ENCODE peak calls at places on chromosomes 12 and 14, in eight cellular contexts. One of them, this sample, is unnamed.

GRCh38 chr12:132391326-132392041 is 62.1 kb upstream of the GALNT9 start:
- DNase-seq in T follicular helper cell: no peak
- DNase-seq in iPS-NIHi11: no peak
- DNase-seq in COR-L47: no peak
- DNase-seq in cardiac muscle cell: no peak
- DNase-seq in A549: no peak
- DNase-seq in hepatocyte: no peak
- DNase-seq in activated T-cell treated with anti-CD3 and anti-CD28 coated beads for 4 hours: no peak
- DNase-seq in this sample: no peak

GRCh38 chr14:72450473-72451044 is 443.3 kb downstream of the DPF3 start:
- DNase-seq in T follicular helper cell: no peak
- DNase-seq in iPS-NIHi11: no peak
- DNase-seq in COR-L47: no peak
- DNase-seq in cardiac muscle cell: no peak
- DNase-seq in A549: no peak
- DNase-seq in hepatocyte: no peak
- DNase-seq in activated T-cell treated with anti-CD3 and anti-CD28 coated beads for 4 hours: no peak
- DNase-seq in this sample: no peak

GRCh38 chr12:31900271-31900670 is 58.9 kb upstream of the RESF1 start:
- DNase-seq in T follicular helper cell: no peak
- DNase-seq in iPS-NIHi11: no peak
- DNase-seq in COR-L47: no peak
- DNase-seq in cardiac muscle cell: peak
- DNase-seq in A549: no peak
- DNase-seq in hepatocyte: no peak
- DNase-seq in activated T-cell treated with anti-CD3 and anti-CD28 coated beads for 4 hours: no peak
- DNase-seq in this sample: no peak

GRCh38 chr12:93879476-93880376 is 202.6 kb downstream of the CRADD start:
- DNase-seq in T follicular helper cell: no peak
- DNase-seq in iPS-NIHi11: no peak
- DNase-seq in COR-L47: no peak
- DNase-seq in cardiac muscle cell: no peak
- DNase-seq in A549: no peak
- DNase-seq in hepatocyte: no peak
- DNase-seq in activated T-cell treated with anti-CD3 and anti-CD28 coated beads for 4 hours: no peak
- DNase-seq in this sample: no peak

GRCh38 chr12:130952106-130952505 is 1.6 kb upstream of the ADGRD1 start:
- DNase-seq in T follicular helper cell: no peak
- DNase-seq in iPS-NIHi11: no peak
- DNase-seq in COR-L47: no peak
- DNase-seq in cardiac muscle cell: no peak
- DNase-seq in A549: no peak
- DNase-seq in hepatocyte: peak
- DNase-seq in activated T-cell treated with anti-CD3 and anti-CD28 coated beads for 4 hours: no peak
- DNase-seq in this sample: peak

GRCh38 chr12:42144174-42144423 is 575 bp downstream of the GXYLT1 start:
- DNase-seq in T follicular helper cell: no peak
- DNase-seq in iPS-NIHi11: no peak
- DNase-seq in COR-L47: peak
- DNase-seq in cardiac muscle cell: no peak
- DNase-seq in A549: no peak
- DNase-seq in hepatocyte: no peak
- DNase-seq in activated T-cell treated with anti-CD3 and anti-CD28 coated beads for 4 hours: no peak
- DNase-seq in this sample: no peak

GRCh38 chr12:77163068-77163810 is 97.9 kb upstream of the E2F7 start:
- DNase-seq in T follicular helper cell: no peak
- DNase-seq in iPS-NIHi11: no peak
- DNase-seq in COR-L47: peak
- DNase-seq in cardiac muscle cell: no peak
- DNase-seq in A549: no peak
- DNase-seq in hepatocyte: no peak
- DNase-seq in activated T-cell treated with anti-CD3 and anti-CD28 coated beads for 4 hours: no peak
- DNase-seq in this sample: no peak

GRCh38 chr14:68522510-68523325 is 270.1 kb downstream of the ZFP36L1 start:
- DNase-seq in T follicular helper cell: no peak
- DNase-seq in iPS-NIHi11: no peak
- DNase-seq in COR-L47: no peak
- DNase-seq in cardiac muscle cell: peak
- DNase-seq in A549: no peak
- DNase-seq in hepatocyte: no peak
- DNase-seq in activated T-cell treated with anti-CD3 and anti-CD28 coated beads for 4 hours: no peak
- DNase-seq in this sample: peak

GRCh38 chr12:7864751-7865150 is 8.0 kb downstream of the SLC2A14 start:
- DNase-seq in T follicular helper cell: no peak
- DNase-seq in iPS-NIHi11: no peak
- DNase-seq in COR-L47: no peak
- DNase-seq in cardiac muscle cell: no peak
- DNase-seq in A549: no peak
- DNase-seq in hepatocyte: no peak
- DNase-seq in activated T-cell treated with anti-CD3 and anti-CD28 coated beads for 4 hours: no peak
- DNase-seq in this sample: no peak

GRCh38 chr12:2375871-2376270 is 323.1 kb downstream of the CACNA1C start:
- DNase-seq in T follicular helper cell: no peak
- DNase-seq in iPS-NIHi11: no peak
- DNase-seq in COR-L47: no peak
- DNase-seq in cardiac muscle cell: no peak
- DNase-seq in A549: no peak
- DNase-seq in hepatocyte: no peak
- DNase-seq in activated T-cell treated with anti-CD3 and anti-CD28 coated beads for 4 hours: no peak
- DNase-seq in this sample: no peak

GRCh38 chr12:100141998-100142850 is 450 bp downstream of the BLTP3B start:
- DNase-seq in T follicular helper cell: peak
- DNase-seq in iPS-NIHi11: peak
- DNase-seq in COR-L47: peak
- DNase-seq in cardiac muscle cell: no peak
- DNase-seq in A549: no peak
- DNase-seq in hepatocyte: peak
- DNase-seq in activated T-cell treated with anti-CD3 and anti-CD28 coated beads for 4 hours: peak
- DNase-seq in this sample: peak

GRCh38 chr14:78005325-78005724 is 164.8 kb upstream of the NRXN3 start:
- DNase-seq in T follicular helper cell: no peak
- DNase-seq in iPS-NIHi11: no peak
- DNase-seq in COR-L47: no peak
- DNase-seq in cardiac muscle cell: peak
- DNase-seq in A549: peak
- DNase-seq in hepatocyte: peak
- DNase-seq in activated T-cell treated with anti-CD3 and anti-CD28 coated beads for 4 hours: no peak
- DNase-seq in this sample: no peak

GRCh38 chr14:61103541-61104339 is 122.7 kb downstream of the SLC38A6 start:
- DNase-seq in T follicular helper cell: no peak
- DNase-seq in iPS-NIHi11: peak
- DNase-seq in COR-L47: no peak
- DNase-seq in cardiac muscle cell: peak
- DNase-seq in A549: peak
- DNase-seq in hepatocyte: peak
- DNase-seq in activated T-cell treated with anti-CD3 and anti-CD28 coated beads for 4 hours: no peak
- DNase-seq in this sample: peak

GRCh38 chr12:115960868-115961802 is 316.4 kb downstream of the MED13L start:
- DNase-seq in T follicular helper cell: no peak
- DNase-seq in iPS-NIHi11: no peak
- DNase-seq in COR-L47: no peak
- DNase-seq in cardiac muscle cell: no peak
- DNase-seq in A549: no peak
- DNase-seq in hepatocyte: no peak
- DNase-seq in activated T-cell treated with anti-CD3 and anti-CD28 coated beads for 4 hours: no peak
- DNase-seq in this sample: no peak

GRCh38 chr14:56874375-56874774 is 64.1 kb upstream of the OTX2 start:
- DNase-seq in T follicular helper cell: no peak
- DNase-seq in iPS-NIHi11: peak
- DNase-seq in COR-L47: peak
- DNase-seq in cardiac muscle cell: no peak
- DNase-seq in A549: peak
- DNase-seq in hepatocyte: peak
- DNase-seq in activated T-cell treated with anti-CD3 and anti-CD28 coated beads for 4 hours: no peak
- DNase-seq in this sample: no peak

GRCh38 chr12:19458733-19459132 is 19.4 kb downstream of the AEBP2 start:
- DNase-seq in T follicular helper cell: no peak
- DNase-seq in iPS-NIHi11: no peak
- DNase-seq in COR-L47: no peak
- DNase-seq in cardiac muscle cell: no peak
- DNase-seq in A549: no peak
- DNase-seq in hepatocyte: no peak
- DNase-seq in activated T-cell treated with anti-CD3 and anti-CD28 coated beads for 4 hours: no peak
- DNase-seq in this sample: no peak

GRCh38 chr14:96189288-96189711 is 15.3 kb upstream of the BDKRB2 start:
- DNase-seq in T follicular helper cell: no peak
- DNase-seq in iPS-NIHi11: no peak
- DNase-seq in COR-L47: no peak
- DNase-seq in cardiac muscle cell: peak
- DNase-seq in A549: no peak
- DNase-seq in hepatocyte: no peak
- DNase-seq in activated T-cell treated with anti-CD3 and anti-CD28 coated beads for 4 hours: no peak
- DNase-seq in this sample: no peak

GRCh38 chr14:72647782-72648181 is 246.1 kb downstream of the DPF3 start:
- DNase-seq in T follicular helper cell: no peak
- DNase-seq in iPS-NIHi11: no peak
- DNase-seq in COR-L47: no peak
- DNase-seq in cardiac muscle cell: no peak
- DNase-seq in A549: no peak
- DNase-seq in hepatocyte: no peak
- DNase-seq in activated T-cell treated with anti-CD3 and anti-CD28 coated beads for 4 hours: no peak
- DNase-seq in this sample: no peak

GRCh38 chr14:46920542-46920941 is 269.0 kb upstream of the RPL10L start:
- DNase-seq in T follicular helper cell: no peak
- DNase-seq in iPS-NIHi11: no peak
- DNase-seq in COR-L47: no peak
- DNase-seq in cardiac muscle cell: no peak
- DNase-seq in A549: no peak
- DNase-seq in hepatocyte: no peak
- DNase-seq in activated T-cell treated with anti-CD3 and anti-CD28 coated beads for 4 hours: no peak
- DNase-seq in this sample: no peak